ENCODE peak calls at places on chromosomes 12 and 14, in ten cellular contexts. I, X, O, A, E, Z, Y, F, P and H are unnamed samples.

GRCh38 chr12:31880340-31880739 is 78.9 kb upstream of the RESF1 start:
- DNase-seq in X (no peak), Z (no peak), O (no peak), I (no peak), Y (no peak), E (no peak), A (no peak), F (no peak), P (no peak), H (no peak)

GRCh38 chr14:69768873-69769272 is 1.9 kb downstream of the SRSF5 start:
- DNase-seq in E (no peak), X (no peak), A (no peak), I (no peak), F (no peak), O (no peak), Y (no peak), Z (no peak), P (no peak), H (no peak)

GRCh38 chr12:20154060-20154459 is 214.3 kb upstream of the PDE3A start:
- DNase-seq in A (no peak), I (no peak), P (no peak), F (no peak), X (no peak), E (no peak), Y (peak), O (no peak), Z (no peak), H (no peak)

GRCh38 chr14:63193236-63193635 is 11.0 kb upstream of the RHOJ start:
- DNase-seq in E (no peak), Z (no peak), X (no peak), I (no peak), Y (no peak), O (no peak), F (no peak), A (no peak), P (no peak), H (no peak)

GRCh38 chr14:99595034-99595433 is 9.0 kb downstream of the CCDC85C start:
- DNase-seq in A (no peak), F (no peak), X (no peak), P (no peak), I (no peak), O (no peak), Z (no peak), Y (no peak), E (no peak), H (no peak)

GRCh38 chr14:95774265-95775160 is 60.6 kb upstream of the TCL1A start:
- DNase-seq in E (peak), Y (peak), Z (peak), A (peak), O (peak), F (peak), I (no peak), X (peak), P (peak), H (no peak)

GRCh38 chr12:98074286-98074685 is 441.1 kb upstream of the TMPO start:
- DNase-seq in Y (no peak), Z (no peak), O (no peak), E (no peak), I (no peak), A (no peak), P (no peak), X (no peak), F (no peak), H (no peak)

GRCh38 chr12:67520611-67521010 is 127.9 kb upstream of the DYRK2 start:
- DNase-seq in A (no peak), P (no peak), F (no peak), Z (no peak), I (no peak), X (no peak), Y (no peak), O (no peak), E (no peak), H (no peak)

GRCh38 chr14:85063747-85064146 is 466.2 kb upstream of the FLRT2 start:
- DNase-seq in P (no peak), Y (no peak), E (no peak), X (no peak), Z (no peak), O (no peak), I (no peak), A (no peak), F (no peak), H (no peak)

GRCh38 chr14:54667764-54668163 is 100.8 kb downstream of the SAMD4A start:
- DNase-seq in F (no peak), A (no peak), Y (no peak), I (no peak), Z (no peak), X (no peak), P (no peak), O (no peak), E (no peak), H (no peak)
- TF ChIP-seq POLR2A in F (no peak), A (no peak), Y (no peak), I (no peak), Z (no peak), X (no peak), P (no peak), O (no peak), E (no peak), H (no peak)

DNA sequence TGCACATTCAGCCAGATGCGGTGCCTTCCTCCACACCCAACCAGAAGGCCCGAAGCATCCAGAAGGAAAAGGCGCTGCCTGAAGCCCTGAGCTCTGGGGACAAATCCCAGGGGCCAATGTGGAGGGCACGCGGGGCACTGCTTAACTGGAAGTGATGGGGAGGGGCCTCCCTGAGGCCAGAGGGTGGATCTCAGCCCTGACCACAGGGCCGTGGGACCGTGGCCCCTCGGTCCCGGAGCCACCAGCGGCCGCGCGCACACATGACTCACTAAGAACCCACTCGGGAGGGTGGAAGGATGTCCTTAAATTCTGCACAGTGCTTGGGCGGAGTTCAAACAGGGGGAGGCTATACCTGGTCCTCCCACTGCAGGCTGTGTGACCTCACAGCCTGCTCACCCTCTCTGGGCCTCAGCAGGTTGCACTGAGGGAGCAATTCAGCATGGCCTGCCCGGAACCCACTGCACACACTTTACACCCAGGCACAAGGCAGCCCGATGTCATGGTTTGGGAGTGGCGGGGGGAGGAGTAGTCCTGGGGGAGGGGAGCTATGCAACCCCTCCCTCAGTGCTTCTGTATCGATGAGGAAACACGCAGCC is 89.5 kb downstream of the RFLNA start:
- DNase-seq in P (no peak), O (no peak), F (no peak), A (no peak), I (no peak), Y (no peak), Z (no peak), X (no peak), E (no peak), H (no peak)
- H3K27ac ChIP-seq in P (no peak), O (no peak), F (peak), A (no peak), I (no peak), Y (peak), Z (peak), X (no peak), E (no peak), H (no peak)

DNA sequence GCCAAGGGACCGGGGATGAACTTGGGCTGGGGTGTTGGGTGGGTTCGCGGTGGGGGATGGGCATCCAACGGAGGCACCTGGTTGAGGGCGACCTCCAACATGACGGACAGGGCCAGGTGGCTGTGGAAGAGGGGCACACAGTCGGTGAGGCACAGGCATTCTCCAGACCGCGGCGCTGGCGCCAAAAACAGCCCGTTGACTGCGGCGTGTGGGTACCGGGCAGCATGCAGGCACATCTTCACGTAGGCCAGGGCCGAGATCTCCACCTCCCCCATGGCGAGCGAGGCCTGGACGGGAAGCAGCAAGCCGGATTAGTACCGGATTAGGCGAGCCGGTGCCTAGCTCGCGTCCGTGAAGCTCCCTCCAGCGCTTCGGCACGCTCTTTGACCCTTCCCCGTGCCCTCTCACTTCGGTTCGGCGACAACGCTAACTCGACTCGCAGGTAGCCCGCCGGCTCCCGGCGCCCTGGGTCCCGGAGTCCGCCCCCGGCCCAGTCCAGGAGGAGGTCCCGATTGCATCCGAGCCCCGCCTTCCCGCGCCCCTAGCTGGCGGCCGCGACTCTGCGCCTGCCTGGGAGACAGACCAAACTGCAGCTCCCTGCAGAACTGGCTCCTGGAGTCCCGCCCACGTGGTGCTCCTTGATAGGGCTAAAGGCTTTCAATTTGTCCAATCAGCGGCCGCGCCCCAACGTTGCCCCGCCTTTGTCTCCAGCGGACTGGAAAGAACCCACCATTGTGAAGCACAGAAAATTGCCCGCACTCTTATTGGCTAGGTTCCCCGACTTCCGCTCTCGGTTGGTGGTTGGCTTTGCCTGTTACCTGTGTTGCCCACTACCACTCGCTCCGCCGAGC is at the start of gene EMC9:
- DNase-seq in O (peak), Z (peak), A (peak), I (peak), X (peak), P (peak), F (peak), Y (peak), E (peak), H (peak)
- TF ChIP-seq POLR2A in O (peak), Z (peak), A (peak), I (peak), X (peak), P (peak), F (peak), Y (peak), E (peak), H (peak)

GRCh38 chr14:105563347-105563737 is 37.0 kb downstream of the TMEM121 start:
- DNase-seq in A (no peak), X (no peak), Y (no peak), Z (no peak), E (no peak), O (no peak), P (no peak), I (no peak), F (no peak), H (no peak)

GRCh38 chr14:105562713-105563346 is 36.4 kb downstream of the TMEM121 start:
- DNase-seq in I (no peak), Z (no peak), E (no peak), A (no peak), Y (no peak), X (no peak), F (no peak), O (no peak), P (no peak), H (no peak)
- H3K27ac ChIP-seq in I (peak), Z (no peak), E (no peak), A (no peak), Y (no peak), X (no peak), F (no peak), O (no peak), P (no peak), H (no peak)